ENCODE peak calls at places on chromosome 17, in ten cellular contexts. M is activated CD8-positive, alpha-beta memory T cell treated with anti-CD3 and anti-CD28 coated beads for 4 hours; G is K562; Z is SW480; C is stimulated activated CD4-positive, alpha-beta T cell treated with anti-CD3 and anti-CD28 coated beads, Interleukin-4, amount 100 ng/mL, for 1 hour; V is lower leg skin; B is HT1080; Y is Peyer's patch; S is activated T-helper 1 cell treated with anti-CD3 and anti-CD28 coated beads, Interleukin-2, amount 50 U/mL, for 16 hours; W is HFFc6. T is an unnamed sample.

GRCh38 chr17:79607941-79608728 is 2.7 kb downstream of the RBFOX3 start:
- DNase-seq in C (no peak), G (peak), M (no peak), B (peak), S (no peak), W (no peak), Z (peak), Y (no peak), V (no peak), T (peak)

GRCh38 chr17:21687136-21687953 is 5.0 kb upstream of the KCNJ18 start:
- DNase-seq in V (no peak), Z (no peak), G (no peak), Y (no peak), C (no peak), W (no peak), B (no peak), M (no peak), S (no peak), T (no peak)

GRCh38 chr17:34166394-34166793 is 88.7 kb upstream of the CCL2 start:
- DNase-seq in B (no peak), W (no peak), M (no peak), C (no peak), V (no peak), Z (no peak), S (no peak), Y (no peak), G (no peak), T (no peak)

GRCh38 chr17:67942810-67943209 is 53.5 kb downstream of the C17orf58 start:
- DNase-seq in G (peak), W (no peak), M (no peak), Z (peak), S (no peak), B (no peak), V (no peak), Y (no peak), C (no peak), T (no peak)

GRCh38 chr17:35052780-35053179 is 10.7 kb downstream of the RFFL start:
- DNase-seq in G (no peak), V (no peak), Z (no peak), Y (no peak), C (no peak), S (no peak), B (no peak), W (no peak), M (no peak), T (no peak)

GRCh38 chr17:74447628-74448159 is 15.8 kb downstream of the GPRC5C start:
- DNase-seq in M (no peak), Y (no peak), C (no peak), S (no peak), G (no peak), W (no peak), V (no peak), B (no peak), Z (no peak), T (no peak)

GRCh38 chr17:61175298-61176142 is 224.1 kb upstream of the TBX2 start:
- DNase-seq in M (no peak), S (no peak), C (no peak), Z (no peak), G (peak), W (no peak), V (no peak), B (no peak), Y (no peak), T (no peak)

GRCh38 chr17:9371019-9371418 is 204.6 kb downstream of the STX8 start:
- DNase-seq in Y (no peak), G (no peak), M (no peak), W (peak), B (peak), Z (no peak), V (no peak), C (no peak), S (no peak), T (peak)

GRCh38 chr17:78088529-78088928 is 40.0 kb downstream of the TMC6 start:
- DNase-seq in W (no peak), S (no peak), M (no peak), Y (no peak), C (no peak), V (no peak), B (no peak), G (no peak), Z (no peak), T (no peak)

GRCh38 chr17:66165537-66166123 is 26.3 kb downstream of the CEP112 start:
- DNase-seq in W (peak), Z (peak), Y (no peak), C (no peak), S (no peak), B (peak), M (no peak), G (peak), V (no peak), T (no peak)

GRCh38 chr17:80362428-80363119 is 52.4 kb upstream of the ENDOV start:
- DNase-seq in Z (no peak), B (no peak), W (peak), C (no peak), G (peak), V (no peak), Y (peak), M (no peak), S (no peak), T (peak)

GRCh38 chr17:2212328-2212981 is 91.1 kb downstream of the SMG6 start:
- DNase-seq in M (no peak), V (peak), B (no peak), C (no peak), S (no peak), Z (no peak), W (peak), Y (no peak), G (no peak), T (no peak)

GRCh38 chr17:66260265-66260664 is 31.1 kb upstream of the APOH start:
- DNase-seq in Z (no peak), B (no peak), V (no peak), G (no peak), S (no peak), M (no peak), W (no peak), Y (no peak), C (no peak), T (no peak)

GRCh38 chr17:16961792-16962191 is 10.1 kb downstream of the TNFRSF13B start:
- DNase-seq in C (no peak), Y (no peak), S (no peak), M (no peak), W (no peak), B (no peak), V (no peak), G (no peak), Z (no peak), T (no peak)

GRCh38 chr17:36661047-36661666 is 59.8 kb downstream of the MRM1 start:
- DNase-seq in G (no peak), Y (no peak), M (no peak), W (no peak), Z (no peak), V (no peak), C (no peak), S (no peak), B (no peak), T (no peak)

GRCh38 chr17:4842376-4842775 is 9.2 kb downstream of the MINK1 start:
- DNase-seq in W (no peak), G (no peak), Z (no peak), Y (no peak), B (no peak), V (no peak), C (no peak), M (no peak), S (no peak), T (no peak)

GRCh38 chr17:156946-157345 is 19.6 kb downstream of the SCGB1C2 start:
- DNase-seq in S (no peak), C (no peak), V (no peak), M (no peak), Z (no peak), G (no peak), W (no peak), Y (no peak), B (no peak), T (no peak)

GRCh38 chr17:36136439-36136838 is 32.8 kb downstream of the CCL4 start:
- DNase-seq in B (no peak), Z (peak), M (no peak), C (no peak), G (no peak), W (no peak), Y (no peak), S (no peak), V (no peak), T (no peak)

GRCh38 chr17:80881321-80881720 is 110.3 kb upstream of the CHMP6 start:
- DNase-seq in C (no peak), Y (no peak), G (no peak), S (no peak), Z (no peak), M (no peak), V (no peak), B (no peak), W (no peak), T (no peak)

GRCh38 chr17:82967268-82968032 is 112.0 kb upstream of the METRNL start:
- DNase-seq in G (no peak), Z (no peak), V (no peak), W (no peak), S (no peak), B (no peak), Y (peak), C (no peak), M (no peak), T (no peak)